ENCODE peak calls at places on chromosomes 13 and 19, in six cellular contexts. Q is bronchial epithelial cell, T is tibial artery, U is GM04504, M is EL, X is adrenal gland. I is an unnamed sample.

GRCh38 chr13:113652404-113653263 is 5.4 kb downstream of the ATP4B start:
- DNase-seq in U (no peak), T (peak), X (peak), M (no peak), Q (no peak), I (no peak)

GRCh38 chr19:54153731-54154326 is 5.7 kb downstream of the LENG1 start:
- DNase-seq in X (no peak), M (no peak), Q (no peak), T (no peak), U (no peak), I (no peak)

GRCh38 chr19:32201211-32201610 is 144.2 kb upstream of the ZNF507 start:
- DNase-seq in Q (no peak), T (peak), U (no peak), X (no peak), M (no peak), I (no peak)

GRCh38 chr13:111855786-111856185 is 211.2 kb upstream of the SOX1 start:
- DNase-seq in X (no peak), M (no peak), Q (no peak), U (no peak), T (no peak), I (no peak)

GRCh38 chr13:89650226-89650625 is 1697.3 kb upstream of the MIR17HG start:
- DNase-seq in U (no peak), Q (no peak), T (no peak), X (no peak), M (no peak), I (no peak)

GRCh38 chr19:6023936-6024335 is 46.0 kb upstream of the RANBP3 start:
- DNase-seq in T (no peak), U (no peak), M (no peak), Q (no peak), X (no peak), I (no peak)

GRCh38 chr13:29520671-29521070 is 74.8 kb downstream of the SLC7A1 start:
- DNase-seq in T (peak), X (no peak), M (peak), Q (peak), U (peak), I (no peak)

GRCh38 chr13:73254827-73255226 is 196.0 kb downstream of the KLF5 start:
- DNase-seq in Q (peak), U (no peak), M (peak), X (no peak), T (no peak), I (no peak)

GRCh38 chr19:18558202-18558555 is 509 bp downstream of the KXD1 start:
- DNase-seq in U (no peak), M (no peak), T (no peak), Q (no peak), X (no peak), I (no peak)

GRCh38 chr13:29991343-29991742 is 140.9 kb upstream of the UBL3 start:
- DNase-seq in X (no peak), Q (peak), U (peak), T (no peak), M (peak), I (no peak)

GRCh38 chr13:100828226-100828625 is 153.6 kb upstream of the TMTC4 start:
- DNase-seq in M (no peak), X (no peak), U (no peak), T (no peak), Q (no peak), I (no peak)